ENCODE peak calls at places on chromosomes 5 and 9, in ten cellular contexts. H is H1; E is amniotic stem cell; B is naive B cell; I is activated CD4-positive, alpha-beta memory T cell treated with anti-CD3 and anti-CD28 coated beads, Interleukin-2, amount 10 ng/mL, durations not matched to agents 7 days and 5 days; S is ecto neural progenitor cell; U is T-helper 17 cell; Q is activated CD8-positive, alpha-beta memory T cell treated with anti-CD3 and anti-CD28 coated beads, Interleukin-2, amount 50 U/mL, for 48 hours; K is stimulated activated CD4-positive, alpha-beta T cell treated with anti-CD3 and anti-CD28 coated beads, Interleukin-12 subunit alpha, Interleukin-12 subunit beta, amount 100 ng/mL, for 48 hours; D is stimulated activated CD8-positive, alpha-beta memory T cell treated with anti-CD3 and anti-CD28 coated beads, Interleukin-4, amount 100 ng/mL, for 1 hour. N is an unnamed sample.
A peak's percentile ranks its signal among the peaks of the same experiment; 100 is the strongest.

GRCh38 chr5:112938286-112938685 is 16.3 kb upstream of the REEP5 start:
- DNase-seq in H (no peak), E (no peak), B (no peak), I (no peak), S (no peak), U (no peak), Q (no peak), K (no peak), D (no peak), N (no peak)

GRCh38 chr9:137804908-137805356 is 72.7 kb upstream of the CACNA1B start:
- DNase-seq in H (no peak), E (no peak), B (no peak), I (no peak), S (no peak), U (no peak), Q (no peak), K (no peak), D (no peak), N (no peak)

GRCh38 chr9:137431416-137431931 is 8.3 kb downstream of the NOXA1 start:
- DNase-seq in H (no peak), E (no peak), B (no peak), I (no peak), S (no peak), U (peak; percentile 10), Q (no peak), K (no peak), D (no peak), N (no peak)

GRCh38 chr9:87116492-87116891 is 169.2 kb upstream of the GAS1 start:
- DNase-seq in H (no peak), E (no peak), B (no peak), I (no peak), S (no peak), U (no peak), Q (no peak), K (no peak), D (no peak), N (no peak)

GRCh38 chr5:83715316-83716060 is 5.2 kb downstream of the HAPLN1 start:
- DNase-seq in H (no peak), E (no peak), B (no peak), I (no peak), S (no peak), U (no peak), Q (no peak), K (no peak), D (no peak), N (peak; percentile 59)

GRCh38 chr9:19102181-19102630 is 498 bp downstream of the HAUS6 start:
- DNase-seq in H (no peak), E (no peak), B (no peak), I (peak; percentile 57), S (peak; percentile 54), U (no peak), Q (peak; percentile 63), K (peak; percentile 3), D (no peak), N (no peak)

GRCh38 chr9:127501821-127502343 is 50.6 kb downstream of the LRSAM1 start:
- DNase-seq in H (no peak), E (no peak), B (no peak), I (no peak), S (no peak), U (no peak), Q (no peak), K (no peak), D (no peak), N (no peak)

GRCh38 chr5:1945606-1946005 is 62.9 kb upstream of the IRX4 start:
- DNase-seq in H (no peak), E (no peak), B (no peak), I (no peak), S (no peak), U (no peak), Q (no peak), K (no peak), D (no peak), N (no peak)

GRCh38 chr9:108181444-108181843 is 674.3 kb downstream of the ACTL7B start:
- DNase-seq in H (no peak), E (no peak), B (no peak), I (no peak), S (no peak), U (no peak), Q (no peak), K (no peak), D (no peak), N (no peak)

GRCh38 chr5:76874088-76874581 is 24.3 kb downstream of the S100Z start:
- DNase-seq in H (no peak), E (no peak), B (peak; percentile 19), I (no peak), S (no peak), U (no peak), Q (no peak), K (no peak), D (no peak), N (no peak)